ENCODE peak calls at places on chromosome 14, in five cellular contexts. U, A, N, C and O are unnamed samples.
A peak's percentile ranks its signal among the peaks of the same experiment; 100 is the strongest.

GRCh38 chr14:32366256-32366655 is 37.2 kb downstream of the AKAP6 start:
- DNase-seq in A (no peak), U (no peak), C (peak; percentile 31), N (no peak), O (no peak)

GRCh38 chr14:58747181-58747580 is 109.4 kb downstream of the DACT1 start:
- DNase-seq in A (no peak), N (peak; percentile 54), U (peak; percentile 15), C (peak; percentile 40), O (peak; percentile 79)

GRCh38 chr14:31037709-31038221 is 11.6 kb upstream of the STRN3 start:
- DNase-seq in A (no peak), C (no peak), N (no peak), U (no peak), O (no peak)

GRCh38 chr14:91387135-91387849 is 30.3 kb downstream of the CCDC88C start:
- DNase-seq in U (no peak), C (no peak), N (no peak), A (no peak), O (peak; percentile 48)

GRCh38 chr14:89509891-89510290 is 92.9 kb upstream of the FOXN3 start:
- DNase-seq in U (no peak), N (no peak), C (no peak), A (no peak), O (no peak)

GRCh38 chr14:99325591-99325990 is 53.6 kb upstream of the BCL11B start:
- DNase-seq in A (no peak), U (no peak), C (no peak), N (no peak), O (no peak)

GRCh38 chr14:56278383-56278782 is 160.2 kb downstream of the PELI2 start:
- DNase-seq in C (no peak), N (no peak), U (no peak), A (no peak), O (no peak)

GRCh38 chr14:89344871-89345270 is 72.2 kb downstream of the FOXN3 start:
- DNase-seq in A (no peak), N (no peak), C (no peak), U (no peak), O (no peak)

GRCh38 chr14:96953443-96953842 is 156.3 kb downstream of the VRK1 start:
- DNase-seq in A (no peak), N (no peak), U (no peak), C (no peak), O (no peak)

GRCh38 chr14:43706901-43707300 is 800.2 kb downstream of the FSCB start:
- DNase-seq in U (no peak), C (no peak), N (no peak), A (no peak), O (no peak)

GRCh38 chr14:44988694-44989093 is 26.7 kb downstream of the TOGARAM1 start:
- DNase-seq in N (peak; percentile 24), A (no peak), C (no peak), U (peak; percentile 45), O (no peak)

GRCh38 chr14:62213516-62213915 is 451.3 kb downstream of the SNAPC1 start:
- DNase-seq in N (no peak), U (no peak), C (no peak), A (no peak), O (peak; percentile 96)

GRCh38 chr14:93759781-93760307 is 28.4 kb downstream of the PRIMA1 start:
- DNase-seq in U (peak; percentile 28), N (peak; percentile 76), C (no peak), A (no peak), O (no peak)

GRCh38 chr14:74566174-74567125 is 45.6 kb downstream of the LTBP2 start:
- DNase-seq in N (no peak), U (no peak), C (no peak), A (no peak), O (peak; percentile 97)

GRCh38 chr14:22432348-22432976 is 156.6 kb downstream of the DAD1 start:
- DNase-seq in C (peak; percentile 74), N (peak; percentile 28), U (peak; percentile 51), A (no peak), O (peak; percentile 97)

GRCh38 chr14:65821224-65821753 is 408.8 kb downstream of the FUT8 start:
- DNase-seq in C (no peak), N (no peak), A (no peak), U (no peak), O (no peak)

GRCh38 chr14:103084021-103084919 is at the start of gene LBHD2:
- DNase-seq in C (no peak), U (peak; percentile 5), A (no peak), N (no peak), O (no peak)

GRCh38 chr14:90567191-90567590 is 170.4 kb downstream of the CALM1 start:
- DNase-seq in N (no peak), U (no peak), C (no peak), A (no peak), O (no peak)

GRCh38 chr14:51430600-51430999 is 190.6 kb downstream of the TMX1 start:
- DNase-seq in U (no peak), A (no peak), N (no peak), C (no peak), O (no peak)

GRCh38 chr14:38073641-38074040 is 134.1 kb upstream of the SSTR1 start:
- DNase-seq in U (no peak), A (no peak), N (no peak), C (no peak), O (no peak)

GRCh38 chr14:58104808-58105207 is 47.2 kb downstream of the ARMH4 start:
- DNase-seq in N (no peak), A (no peak), C (no peak), U (no peak), O (peak; percentile 89)

GRCh38 chr14:73477618-73478266 is 13.0 kb upstream of the RIOX1 start:
- DNase-seq in U (no peak), C (no peak), A (no peak), N (no peak), O (peak; percentile 97)

GRCh38 chr14:64708148-64709004 is 4.2 kb downstream of the PLEKHG3 start:
- DNase-seq in U (peak; percentile 51), C (peak; percentile 87), N (peak; percentile 35), A (no peak), O (peak; percentile 90)

GRCh38 chr14:90695997-90696681 is 120.1 kb downstream of the TTC7B start:
- DNase-seq in C (no peak), U (no peak), N (no peak), A (no peak), O (no peak)

GRCh38 chr14:22533739-22534359 is 55.2 kb downstream of the DAD1 start:
- DNase-seq in N (no peak), A (no peak), U (no peak), C (no peak), O (no peak)

GRCh38 chr14:104040539-104040938 is 45.0 kb upstream of the ASPG start:
- DNase-seq in A (no peak), C (no peak), N (no peak), U (no peak), O (no peak)

GRCh38 chr14:69614592-69614991 is 3.2 kb downstream of the SUSD6 start:
- DNase-seq in N (no peak), U (no peak), C (no peak), A (no peak), O (no peak)

GRCh38 chr14:101808894-101809670 is 47.6 kb downstream of the PPP2R5C start:
- DNase-seq in A (no peak), N (no peak), C (no peak), U (no peak), O (peak; percentile 31)

GRCh38 chr14:101812071-101812470 is 50.6 kb downstream of the PPP2R5C start:
- DNase-seq in C (no peak), U (no peak), A (no peak), N (no peak), O (no peak)

GRCh38 chr14:101809671-101810514 is 48.4 kb downstream of the PPP2R5C start:
- DNase-seq in N (peak; percentile 78), A (peak; percentile 67), C (peak; percentile 93), U (peak; percentile 90), O (peak; percentile 95)

GRCh38 chr14:101810897-101811620 is 49.5 kb downstream of the PPP2R5C start:
- DNase-seq in C (no peak), N (no peak), U (no peak), A (no peak), O (peak; percentile 85)

DNA sequence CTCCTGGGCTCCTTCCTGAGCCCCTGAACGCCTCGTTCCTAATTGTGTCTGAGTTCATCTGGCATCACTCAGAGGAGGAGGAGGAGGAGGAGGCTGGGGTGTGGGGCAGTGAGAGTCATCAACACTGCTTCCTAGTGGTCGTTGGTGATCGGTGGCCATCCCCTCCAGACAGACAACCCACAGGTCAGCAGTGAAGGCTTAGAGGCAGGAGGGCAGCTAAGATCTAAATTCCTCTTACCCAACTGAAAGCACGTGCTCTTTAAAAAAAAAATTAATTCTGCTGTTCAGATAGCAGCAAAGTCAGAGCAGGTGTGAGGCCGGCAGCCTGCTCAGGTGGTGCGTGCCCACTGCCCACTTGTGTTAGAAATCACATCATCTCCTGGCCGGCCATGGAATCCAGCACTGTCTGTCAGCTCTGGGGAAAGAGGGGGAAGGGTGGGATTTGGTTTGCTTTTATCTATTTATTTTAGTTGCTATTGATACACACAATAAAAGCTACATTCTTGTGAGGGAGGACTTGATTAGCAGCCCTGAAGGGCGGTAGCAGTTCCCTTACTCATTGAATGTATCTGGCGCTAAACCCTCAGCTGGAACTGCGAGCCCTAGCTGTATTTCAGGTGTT is 46.6 kb downstream of the PPP2R5C start:
- DNase-seq in A (no peak), C (peak; percentile 18), N (no peak), U (no peak), O (no peak)
- TF ChIP-seq CTCF in A (no peak), C (no peak), N (no peak), U (no peak), O (no peak)

GRCh38 chr14:68018598-68018997 is 199.0 kb downstream of the RAD51B start:
- DNase-seq in C (no peak), N (no peak), U (no peak), A (no peak), O (peak; percentile 40)
- H3K4me3 ChIP-seq in C (no peak overlapping the region), N (no peak overlapping the region), U (no peak overlapping the region), A (no peak overlapping the region), O (no peak overlapping the region)

DNA sequence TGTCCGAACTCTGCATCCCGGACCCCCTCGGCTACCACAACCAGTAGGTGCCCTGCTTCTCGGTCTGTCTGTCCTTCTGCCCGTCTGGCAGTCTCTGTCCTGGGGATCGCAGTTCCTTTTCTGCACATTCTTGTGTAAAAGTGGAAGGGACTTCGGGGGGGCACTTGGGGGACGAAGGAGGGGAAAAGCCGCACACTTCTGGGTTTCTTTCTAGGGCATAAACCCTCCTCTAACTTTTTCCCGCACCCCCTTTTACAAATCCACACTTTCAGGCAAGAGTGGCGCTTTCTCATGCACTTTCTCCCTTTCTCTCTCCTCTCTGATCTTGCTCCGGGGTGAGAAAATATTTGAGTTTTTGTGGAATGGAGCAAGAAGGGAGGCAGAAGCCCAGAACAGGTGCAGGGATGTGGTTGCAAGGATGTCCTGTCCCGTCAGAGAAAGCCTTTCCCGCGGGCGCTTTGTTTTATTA is 506 bp downstream of the ESRRB start:
- DNase-seq in C (no peak), A (no peak), N (no peak), U (no peak), O (no peak)
- H3K27me3 ChIP-seq in C (peaks cover 85% of the 10 kb centered on the region), A (no peaks in the 10 kb centered on the region), N (peaks cover 24% of the 10 kb centered on the region), U (peaks cover 44% of the 10 kb centered on the region), O (peaks cover 23% of the 10 kb centered on the region)

GRCh38 chr14:77286554-77286953 is 15.5 kb upstream of the NGB start:
- DNase-seq in C (no peak), N (no peak), A (no peak), U (no peak), O (no peak)

GRCh38 chr14:77296155-77296554 is 24.5 kb downstream of the POMT2 start:
- DNase-seq in U (no peak), N (no peak), C (no peak), A (no peak), O (no peak)

DNA sequence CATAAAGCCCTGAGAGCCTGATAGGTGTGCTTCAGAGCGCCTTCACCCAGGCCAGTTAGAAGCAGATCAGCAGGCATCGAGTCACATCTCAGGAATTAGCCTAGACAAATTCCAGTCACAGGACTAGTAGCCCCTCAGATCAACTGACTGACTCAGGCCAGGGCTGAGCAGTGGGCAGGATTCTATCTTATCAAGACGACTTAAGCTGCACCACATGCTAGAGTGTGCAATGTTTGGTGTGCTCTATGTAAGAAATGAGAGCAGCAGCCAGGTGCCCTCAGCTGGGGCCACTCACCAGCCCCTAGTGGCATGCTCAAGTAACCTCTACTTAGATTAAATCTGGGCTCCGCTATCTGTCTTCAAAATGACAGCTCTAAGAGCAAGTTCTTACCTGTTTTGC is 19.7 kb upstream of the NGB start:
- DNase-seq in C (peak; percentile 35), N (no peak), A (no peak), U (no peak), O (peak; percentile 40)
- TF ChIP-seq CTCF in C (no peak), N (no peak), A (no peak), U (no peak), O (no peak)